ENCODE peak calls at places on chromosomes 6 and 20, in nine cellular contexts. F is breast epithelium; D is psoas muscle; C is upper lobe of right lung; I is endodermal cell; U is naive thymus-derived CD4-positive, alpha-beta T cell; W is Peyer's patch; H is left ventricle myocardium inferior; E is PC-9. K is an unnamed sample. For H3K36me3 and H3K4me1, the result is how much of the 10 kb centered on the place peaks cover.

GRCh38 chr6:10399451-10399850 is 15.4 kb downstream of the TFAP2A start:
- DNase-seq in F (no peak), D (no peak), U (no peak), I (no peak), C (no peak), W (no peak), E (no peak), H (no peak), K (no peak)

GRCh38 chr6:147586044-147586443 is 77.6 kb downstream of the SAMD5 start:
- DNase-seq in W (no peak), H (no peak), U (no peak), C (no peak), F (no peak), I (no peak), D (no peak), E (no peak), K (no peak)

GRCh38 chr20:48338717-48339116 is 489.1 kb downstream of the PREX1 start:
- DNase-seq in I (no peak), E (no peak), H (no peak), W (no peak), D (no peak), U (no peak), F (no peak), C (no peak), K (no peak)

GRCh38 chr6:7921582-7922199 is 11.1 kb upstream of the TXNDC5 start:
- DNase-seq in C (no peak), W (no peak), I (no peak), D (no peak), H (no peak), E (no peak), F (no peak), U (no peak), K (no peak)

GRCh38 chr20:64203037-64203777 is 39.0 kb downstream of the MYT1 start:
- DNase-seq in F (no peak), E (no peak), C (no peak), H (no peak), U (no peak), W (no peak), I (no peak), D (no peak), K (no peak)

GRCh38 chr20:49608752-49609670 is 41.1 kb upstream of the PTGIS start:
- DNase-seq in E (peak), W (peak), C (peak), H (peak), F (peak), U (peak), D (peak), I (peak), K (peak)

GRCh38 chr6:167825759-167826229 is 917 bp upstream of the AFDN start:
- DNase-seq in E (peak), D (peak), U (no peak), C (peak), W (peak), H (peak), F (peak), I (peak), K (no peak)

GRCh38 chr6:7468382-7469081 is 72.9 kb upstream of the DSP start:
- DNase-seq in F (no peak), I (no peak), D (peak), W (no peak), C (no peak), E (peak), U (no peak), H (peak), K (peak)

GRCh38 chr6:97626586-97627441 is 343.8 kb upstream of the MMS22L start:
- DNase-seq in F (no peak), U (no peak), H (no peak), D (no peak), E (no peak), W (no peak), I (no peak), C (no peak), K (peak)

GRCh38 chr6:113858067-113858604 is 991 bp downstream of the MARCKS start:
- DNase-seq in U (no peak), D (peak), H (peak), E (peak), F (peak), W (peak), C (peak), I (peak), K (no peak)

GRCh38 chr20:18638768-18639167 is 50.9 kb downstream of the DTD1 start:
- DNase-seq in H (no peak), W (no peak), I (no peak), F (no peak), E (no peak), C (no peak), U (no peak), D (no peak), K (no peak)

GRCh38 chr6:166621114-166621540 is 5.9 kb downstream of the RPS6KA2 start:
- DNase-seq in I (peak), W (no peak), H (no peak), F (no peak), C (no peak), D (no peak), U (no peak), E (peak), K (no peak)

GRCh38 chr20:35826361-35826760 is 54.5 kb downstream of the PHF20 start:
- DNase-seq in I (peak), D (no peak), U (no peak), C (no peak), W (no peak), F (no peak), H (no peak), E (no peak), K (no peak)

GRCh38 chr6:2999005-2999620 is 581 bp upstream of the NQO2 start:
- DNase-seq in I (no peak), E (no peak), C (no peak), W (peak), U (no peak), D (peak), F (no peak), H (no peak), K (peak)

GRCh38 chr20:31517373-31517772 is 3.1 kb downstream of the HM13 start:
- DNase-seq in I (peak), F (no peak), W (no peak), D (peak), H (peak), U (no peak), C (no peak), E (peak), K (peak)

GRCh38 chr6:143621876-143622605 is 55.7 kb upstream of the PHACTR2 start:
- DNase-seq in D (no peak), U (no peak), C (no peak), E (no peak), I (no peak), W (no peak), F (no peak), H (no peak), K (peak)

GRCh38 chr6:74073429-74073828 is 377.4 kb downstream of the CD109 start:
- DNase-seq in D (peak), H (no peak), W (no peak), U (no peak), F (no peak), C (no peak), I (no peak), E (no peak), K (no peak)

GRCh38 chr20:45110301-45110700 is 4.7 kb downstream of the WFDC5 start:
- DNase-seq in H (no peak), F (no peak), U (no peak), E (no peak), I (no peak), W (no peak), C (no peak), D (no peak), K (no peak)

GRCh38 chr6:114941078-114941477 is 598.3 kb upstream of the HS3ST5 start:
- DNase-seq in C (no peak), F (no peak), W (no peak), H (no peak), I (peak), D (no peak), E (no peak), U (no peak), K (no peak)

GRCh38 chr6:114997813-114998292 is 655.0 kb upstream of the HS3ST5 start:
- DNase-seq in I (no peak), W (no peak), C (no peak), F (no peak), U (no peak), H (no peak), E (no peak), D (no peak), K (no peak)

GRCh38 chr6:81751388-81752083 is 945 bp downstream of the TENT5A start:
- DNase-seq in W (peak), C (peak), D (peak), U (peak), I (peak), H (peak), F (peak), E (peak), K (peak)

GRCh38 chr6:28161410-28162079 is 19.9 kb downstream of the ZKSCAN8 start:
- DNase-seq in D (peak), W (peak), H (peak), C (peak), F (peak), U (peak), I (peak), E (peak), K (no peak)

GRCh38 chr6:85764844-85765243 is 122.2 kb upstream of the SYNCRIP start:
- DNase-seq in E (no peak), F (no peak), D (no peak), C (no peak), H (no peak), I (no peak), W (no peak), U (no peak), K (no peak)

GRCh38 chr6:13177617-13178506 is 150.5 kb downstream of the TBC1D7 start:
- DNase-seq in F (no peak), E (no peak), W (no peak), C (no peak), U (no peak), D (no peak), H (no peak), I (no peak), K (no peak)

GRCh38 chr6:164967102-164967501 is 342.3 kb downstream of the C6orf118 start:
- DNase-seq in F (no peak), C (no peak), E (no peak), D (no peak), H (no peak), W (no peak), U (no peak), I (peak), K (no peak)

GRCh38 chr6:158653577-158654354 is 3.9 kb downstream of the SYTL3 start:
- DNase-seq in E (no peak), D (no peak), C (peak), I (peak), W (peak), F (no peak), H (no peak), U (peak), K (peak)

GRCh38 chr6:73233048-73233447 is 7.8 kb upstream of the KHDC1L start:
- DNase-seq in E (no peak), U (no peak), H (no peak), W (no peak), D (no peak), F (no peak), C (no peak), I (no peak), K (no peak)

GRCh38 chr20:63351380-63351700 is 9.8 kb downstream of the CHRNA4 start:
- DNase-seq in H (no peak), D (no peak), F (no peak), C (no peak), E (no peak), I (no peak), U (no peak), W (no peak), K (no peak)

GRCh38 chr20:35319206-35320197 is 27.3 kb upstream of the FAM83C start:
- DNase-seq in W (no peak), U (no peak), F (no peak), H (no peak), C (no peak), I (no peak), E (no peak), D (no peak), K (peak)

GRCh38 chr6:5517781-5518180 is 256.5 kb downstream of the FARS2 start:
- DNase-seq in E (no peak), D (no peak), C (no peak), F (no peak), U (no peak), H (no peak), W (no peak), I (no peak), K (no peak)

GRCh38 chr6:53761036-53761435 is 33.8 kb upstream of the LRRC1 start:
- DNase-seq in C (no peak), U (no peak), D (no peak), E (no peak), I (no peak), F (no peak), H (no peak), W (no peak), K (no peak)

GRCh38 chr6:113511100-113511499 is 346.0 kb upstream of the MARCKS start:
- DNase-seq in D (no peak), F (no peak), C (no peak), E (no peak), W (no peak), U (no peak), I (no peak), H (no peak), K (no peak)

GRCh38 chr20:33419140-33419974 is 18.0 kb upstream of the CDK5RAP1 start:
- DNase-seq in E (no peak), C (no peak), D (peak), U (no peak), H (peak), W (no peak), F (no peak), I (no peak), K (no peak)

GRCh38 chr20:2470051-2470431 is 548 bp downstream of the SNRPB start:
- DNase-seq in H (no peak), C (no peak), E (peak), U (peak), I (no peak), F (no peak), W (peak), D (peak), K (peak)

GRCh38 chr6:33686981-33687975 is 24.2 kb downstream of the UQCC2 start:
- DNase-seq in D (no peak), H (no peak), F (no peak), I (no peak), E (no peak), U (no peak), C (no peak), W (no peak), K (no peak)

GRCh38 chr6:43678341-43678740 is 9.2 kb downstream of the MRPS18A start:
- DNase-seq in W (no peak), E (no peak), I (no peak), C (no peak), F (no peak), H (no peak), U (no peak), D (peak), K (no peak)
- H3K36me3 ChIP-seq in W (half or more), E (under half), I (half or more), C (half or more), F (under half), H (half or more), U (half or more), D (under half), K (half or more)

GRCh38 chr20:37344506-37345338 is 1.2 kb upstream of the SRC start:
- DNase-seq in I (peak), U (no peak), C (peak), H (no peak), D (no peak), F (no peak), E (peak), W (no peak), K (no peak)
- H3K4me1 ChIP-seq in I (under half), U (under half), C (under half), H (under half), D (under half), F (under half), E (under half), W (half or more), K (under half)

DNA sequence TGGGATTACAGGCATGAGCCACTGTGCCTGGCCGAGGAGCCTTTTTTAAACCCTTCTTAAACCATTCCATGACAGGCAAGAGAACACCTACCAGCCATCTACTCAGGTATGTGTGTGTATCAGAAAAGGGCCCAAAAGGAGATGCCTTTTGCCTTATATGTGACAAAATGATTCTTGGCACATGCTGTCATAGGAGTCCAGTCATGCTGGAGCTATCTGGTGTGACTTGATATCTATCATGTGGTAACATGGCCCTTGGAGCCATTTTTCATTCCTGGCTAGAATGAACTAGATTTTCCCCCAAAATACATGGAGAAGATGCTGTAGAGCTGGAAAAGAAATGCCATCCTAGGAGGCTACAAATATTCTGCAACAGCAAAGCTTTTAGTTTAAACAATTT is 129.1 kb downstream of the DST start:
- DNase-seq in H (no peak), E (no peak), F (no peak), W (no peak), U (no peak), D (no peak), C (no peak), I (no peak), K (no peak)
- H3K4me3 ChIP-seq in H (no peak), E (no peak), F (no peak), W (no peak), U (no peak), D (no peak), C (no peak), I (no peak), K (no peak)

GRCh38 chr6:36523936-36524499 is 23.3 kb downstream of the STK38 start:
- DNase-seq in F (no peak), E (no peak), H (no peak), U (no peak), W (no peak), C (no peak), I (no peak), D (no peak), K (no peak)
- H3K36me3 ChIP-seq in F (under half), E (under half), H (half or more), U (half or more), W (half or more), C (half or more), I (half or more), D (under half), K (half or more)

GRCh38 chr20:24081077-24081476 is 92.5 kb upstream of the GGTLC1 start:
- DNase-seq in C (no peak), W (no peak), E (no peak), D (no peak), F (no peak), I (no peak), H (no peak), U (no peak), K (no peak)
- H3K4me1 ChIP-seq in C (under half), W (under half), E (under half), D (under half), F (under half), I (under half), H (under half), U (under half), K (under half)

DNA sequence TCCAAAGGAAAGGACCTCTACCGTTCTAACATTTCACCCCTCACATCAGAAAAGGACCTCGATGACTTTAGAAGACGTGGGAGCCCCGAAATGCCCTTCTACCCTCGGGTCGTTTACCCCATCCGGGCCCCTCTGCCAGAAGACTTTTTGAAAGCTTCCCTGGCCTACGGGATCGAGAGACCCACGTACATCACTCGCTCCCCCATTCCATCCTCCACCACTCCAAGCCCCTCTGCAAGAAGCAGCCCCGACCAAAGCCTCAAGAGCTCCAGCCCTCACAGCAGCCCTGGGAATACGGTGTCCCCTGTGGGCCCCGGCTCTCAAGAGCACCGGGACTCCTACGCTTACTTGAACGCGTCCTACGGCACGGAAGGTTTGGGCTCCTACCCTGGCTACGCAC is 18.8 kb downstream of the PRDM1 start:
- DNase-seq in W (no peak), E (no peak), I (no peak), F (no peak), C (no peak), U (no peak), H (no peak), D (no peak), K (no peak)
- H3K4me3 ChIP-seq in W (no peak), E (no peak), I (no peak), F (no peak), C (no peak), U (no peak), H (no peak), D (no peak), K (no peak)

DNA sequence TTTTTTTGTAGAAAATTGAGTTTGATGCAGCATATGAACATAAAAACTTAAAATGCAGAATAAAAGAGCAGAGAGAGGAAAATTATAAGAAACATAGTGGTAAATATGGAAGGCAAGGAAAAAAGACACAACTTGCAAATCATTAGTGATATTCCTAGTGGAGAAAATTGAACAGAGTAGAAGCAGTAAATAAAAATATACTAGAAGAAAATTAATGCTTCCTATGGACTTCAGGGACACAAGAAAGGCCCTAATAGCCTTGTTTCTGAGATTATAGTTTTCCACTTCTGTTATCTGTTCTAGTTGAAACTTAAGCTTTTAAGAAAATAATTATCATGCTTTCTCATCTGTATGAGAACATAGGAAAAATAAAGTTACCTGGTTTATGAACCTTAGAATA is 25.6 kb upstream of the ADIG start:
- DNase-seq in C (no peak), E (no peak), U (no peak), I (no peak), W (no peak), H (no peak), D (no peak), F (no peak), K (no peak)
- H3K36me3 ChIP-seq in C (half or more), E (under half), U (half or more), I (half or more), W (half or more), H (half or more), D (under half), F (under half), K (half or more)

K was measured in SJSA1.